ENCODE peak calls at places on chromosomes 12 and 14, in four cellular contexts. V is K562, B is GM12878, N is HepG2. J is an unnamed sample.

GRCh38 chr14:68507544-68508081 is 285.3 kb downstream of the ZFP36L1 start:
- DNase-seq in N (no peak), V (no peak), B (no peak), J (no peak)

GRCh38 chr14:92688434-92689375 is 59.7 kb downstream of the LGMN start:
- DNase-seq in N (no peak), V (no peak), B (no peak), J (no peak)

GRCh38 chr14:44613061-44613712 is 106.1 kb upstream of the FSCB start:
- DNase-seq in V (no peak), N (no peak), B (no peak), J (no peak)

GRCh38 chr12:62006076-62006732 is 254.0 kb upstream of the USP15 start:
- DNase-seq in N (peak; percentile 34), B (no peak), V (peak; percentile 49), J (peak; percentile 23)

GRCh38 chr12:96810477-96810876 is 96.6 kb upstream of the NEDD1 start:
- DNase-seq in N (no peak), V (no peak), B (no peak), J (no peak)

GRCh38 chr12:19894803-19895202 is 455.5 kb downstream of the AEBP2 start:
- DNase-seq in N (no peak), V (no peak), B (peak; percentile 83), J (no peak)

GRCh38 chr14:63555572-63555971 is 12.4 kb upstream of the PPP2R5E start:
- DNase-seq in V (no peak), B (no peak), N (no peak), J (no peak)

GRCh38 chr12:28872654-28873268 is 276.3 kb upstream of the FAR2 start:
- DNase-seq in B (no peak), N (peak; percentile 21), V (peak; percentile 67), J (peak; percentile 76)

GRCh38 chr12:42283739-42284138 is 42.2 kb downstream of the ZCRB1 start:
- DNase-seq in N (no peak), V (no peak), B (no peak), J (no peak)

GRCh38 chr14:32536175-32536574 is 207.1 kb downstream of the AKAP6 start:
- DNase-seq in V (no peak), N (no peak), B (no peak), J (no peak)

GRCh38 chr14:32531942-32532341 is 202.8 kb downstream of the AKAP6 start:
- DNase-seq in N (no peak), V (no peak), B (no peak), J (no peak)

GRCh38 chr14:32537166-32537565 is 208.1 kb downstream of the AKAP6 start:
- DNase-seq in N (no peak), V (no peak), B (no peak), J (no peak)

GRCh38 chr14:32530800-32531199 is 201.7 kb downstream of the AKAP6 start:
- DNase-seq in N (no peak), V (no peak), B (no peak), J (no peak)

DNA sequence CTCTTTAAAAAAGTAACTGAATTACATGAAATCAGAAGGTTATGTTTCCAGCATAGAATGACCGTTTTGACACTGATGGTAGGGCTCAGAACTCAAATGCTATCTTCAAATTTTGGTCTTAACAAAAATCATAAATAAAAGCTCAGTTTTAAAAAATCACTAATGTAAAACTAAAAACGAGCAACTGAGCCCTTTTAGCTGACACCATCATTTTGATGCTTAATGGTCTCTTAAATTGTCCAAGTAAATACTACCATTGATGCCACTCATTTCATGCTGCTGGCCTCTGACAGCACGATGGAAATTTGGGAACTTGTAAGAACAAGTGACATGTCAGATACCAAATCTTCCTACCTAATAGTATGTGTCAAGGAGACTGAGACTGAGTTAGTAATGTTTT is 205.0 kb downstream of the AKAP6 start:
- DNase-seq in B (no peak), V (no peak), N (no peak), J (no peak)
- TF ChIP-seq MAX in B (no peak), V (no peak), N (no peak), J (no peak)

DNA sequence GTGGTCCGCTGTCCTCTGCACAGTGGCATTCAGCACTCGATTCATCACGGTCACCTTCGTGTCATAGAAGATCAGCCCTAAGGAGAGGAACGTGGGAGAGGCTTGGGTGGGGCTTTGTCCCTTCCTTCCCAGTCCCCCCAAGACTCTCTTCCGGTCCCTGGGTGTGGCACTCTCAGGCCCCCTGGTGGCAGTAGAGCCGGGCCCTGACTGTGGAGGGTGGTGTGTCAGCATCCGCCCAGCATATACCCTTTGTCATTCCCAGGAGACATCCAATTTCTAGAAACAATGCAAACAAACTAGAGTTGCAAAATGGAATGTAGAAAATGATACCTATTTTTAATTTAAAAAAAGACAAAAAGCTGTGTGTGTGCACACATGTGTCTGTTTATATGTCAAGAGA is 45.0 kb downstream of the TRAFD1 start:
- DNase-seq in B (no peak), V (peak; percentile 72), N (no peak), J (peak; percentile 42)
- TF ChIP-seq CREM in B (no peak), V (no peak), N (no peak), J (no peak)

GRCh38 chr12:92400006-92400405 is 254.4 kb upstream of the BTG1 start:
- DNase-seq in N (no peak), B (no peak), V (no peak), J (no peak)
- TF ChIP-seq MAX in N (no peak), B (no peak), V (no peak), J (no peak)

GRCh38 chr12:104596128-104596799 is 139.5 kb downstream of the CHST11 start:
- DNase-seq in B (no peak), V (no peak), N (no peak), J (no peak)
- TF ChIP-seq CREM in B (no peak), V (no peak), N (no peak), J (no peak)

DNA sequence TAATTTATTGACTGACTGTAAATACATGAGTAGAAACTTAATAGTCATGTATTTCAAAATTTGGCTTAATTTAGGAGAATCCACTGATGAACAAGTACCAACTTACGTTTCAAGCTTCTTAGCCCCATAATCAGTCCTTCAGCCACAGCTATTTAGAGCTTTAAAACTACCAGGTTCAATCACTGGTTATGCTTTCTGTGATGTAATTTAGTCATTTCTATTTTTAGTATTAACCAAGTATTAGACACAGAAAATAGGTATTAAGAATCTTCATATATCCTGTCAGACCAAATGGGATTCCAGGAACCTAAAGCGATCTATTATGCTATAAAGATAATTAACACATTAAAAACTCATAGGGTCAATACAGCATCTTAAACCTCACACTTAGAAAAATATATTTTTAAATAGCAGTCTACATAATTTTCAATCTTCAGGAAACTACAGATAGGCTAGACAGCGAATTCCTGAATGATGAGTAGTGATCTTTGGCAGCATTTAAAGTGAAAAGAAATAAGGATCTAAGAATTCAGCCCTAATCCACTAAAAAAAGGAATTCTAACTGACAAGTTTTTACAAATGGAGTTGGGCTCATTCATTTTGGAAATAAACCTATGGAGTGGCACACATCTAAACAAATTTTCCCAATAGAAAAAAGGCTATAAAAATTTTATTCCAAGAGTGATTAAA is 51.5 kb downstream of the ZC3H14 start:
- DNase-seq in B (no peak), N (no peak), V (no peak), J (no peak)
- TF ChIP-seq MAX in B (no peak), N (no peak), V (no peak), J (no peak)

DNA sequence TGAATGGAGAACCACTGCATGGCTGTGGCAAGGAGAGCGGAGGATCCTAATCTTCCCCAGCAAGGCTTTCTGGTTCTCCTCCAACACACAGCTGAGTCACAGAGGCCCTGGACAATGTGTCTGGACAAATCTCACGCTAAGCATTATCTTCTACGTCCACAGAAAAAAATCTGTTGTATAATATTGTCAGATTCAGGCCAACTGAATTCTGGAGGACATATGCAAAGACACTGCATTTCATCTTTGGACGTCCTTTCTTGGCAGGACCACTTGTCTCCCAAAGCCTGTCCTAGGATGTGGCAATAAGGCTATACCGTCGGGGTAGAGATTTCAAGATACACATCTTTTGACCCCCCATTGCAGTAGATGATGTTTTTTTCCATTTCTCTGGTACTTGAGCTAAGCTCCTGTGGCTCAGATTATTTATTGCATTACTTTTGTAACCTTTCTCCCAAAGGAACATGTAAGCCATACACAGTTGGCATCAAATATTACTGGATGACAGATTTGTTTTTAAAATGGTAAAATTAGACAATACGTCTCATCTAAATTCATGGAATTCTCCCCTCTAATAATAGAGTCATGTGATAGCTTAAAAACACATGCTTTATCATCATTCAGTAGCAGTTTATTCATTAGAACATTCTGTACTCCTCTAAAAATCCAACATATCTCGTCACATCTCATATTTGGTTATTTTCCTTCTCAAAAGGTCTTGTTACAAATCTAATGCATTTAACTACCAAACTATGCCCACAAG is 19.4 kb downstream of the LMO3 start:
- DNase-seq in N (no peak), B (no peak), V (no peak), J (no peak)
- TF ChIP-seq CREM in N (no peak), B (no peak), V (no peak), J (no peak)

GRCh38 chr14:90741682-90741946 is 74.6 kb downstream of the TTC7B start:
- DNase-seq in V (no peak), B (no peak), N (no peak), J (no peak)
- TF ChIP-seq MAX in V (no peak), B (no peak), N (no peak), J (no peak)

GRCh38 chr12:104503191-104503590 is 46.4 kb downstream of the CHST11 start:
- DNase-seq in N (no peak), V (no peak), B (no peak), J (no peak)

GRCh38 chr12:104506691-104507401 is 50.1 kb downstream of the CHST11 start:
- DNase-seq in N (no peak), B (no peak), V (no peak), J (peak; percentile 29)

GRCh38 chr12:104504151-104504550 is 47.4 kb downstream of the CHST11 start:
- DNase-seq in B (no peak), N (no peak), V (no peak), J (no peak)

GRCh38 chr12:104507672-104508071 is 50.9 kb downstream of the CHST11 start:
- DNase-seq in N (no peak), V (no peak), B (no peak), J (no peak)

DNA sequence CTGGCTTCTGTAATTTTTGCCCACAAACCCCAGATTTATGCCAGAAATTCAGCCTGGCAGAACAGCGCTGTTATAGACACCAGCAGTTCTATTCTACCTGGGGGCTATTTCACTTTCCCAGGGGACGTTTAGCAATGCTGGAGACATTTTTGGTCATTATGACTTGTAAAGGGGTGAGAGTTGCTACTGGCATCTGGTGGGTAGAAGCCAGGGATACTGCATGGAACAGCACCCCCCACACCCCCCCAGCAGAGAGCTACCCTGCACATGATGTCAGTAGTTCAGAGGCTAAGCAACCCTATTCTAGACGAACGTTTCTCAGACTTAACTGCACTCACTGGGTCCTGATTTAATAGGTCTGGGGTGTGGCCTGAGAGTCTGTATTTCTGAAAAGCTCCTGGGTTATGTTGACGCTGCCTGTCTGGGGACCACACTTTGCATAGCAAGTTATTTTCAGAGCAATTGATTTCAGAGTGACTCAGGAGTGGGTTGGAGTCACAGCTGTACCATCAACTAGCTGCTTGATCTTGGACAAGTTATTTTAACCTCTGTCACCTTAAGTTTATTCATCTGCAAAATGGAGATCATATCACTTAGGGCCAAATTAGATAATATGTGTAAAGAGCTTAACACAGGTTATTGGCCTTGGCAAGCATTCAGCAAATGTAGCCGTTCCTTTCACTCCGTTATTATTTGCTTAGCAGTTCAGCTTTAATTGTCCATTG is 48.5 kb downstream of the CHST11 start:
- DNase-seq in V (no peak), N (no peak), B (peak; percentile 64), J (no peak)
- TF ChIP-seq CREM in V (no peak), N (no peak), B (no peak), J (no peak)

J was measured in WTC11.